ENCODE peak calls at places on chromosomes 11 and 22, in eight cellular contexts. S, V, O, D, Z, N, J and L are unnamed samples.
A peak's percentile ranks its signal among the peaks of the same experiment; 100 is the strongest.

GRCh38 chr11:115362997-115363396 is 141.2 kb downstream of the CADM1 start:
- DNase-seq in N (no peak), Z (no peak), V (no peak), J (no peak), O (no peak), D (no peak), S (no peak), L (no peak)

GRCh38 chr22:46617250-46618103 is 2.7 kb upstream of the GRAMD4 start:
- DNase-seq in J (no peak), N (no peak), V (no peak), S (no peak), Z (peak; percentile 7), D (peak; percentile 59), O (no peak), L (no peak)

GRCh38 chr22:20567993-20568417 is 60.6 kb downstream of the MED15 start:
- DNase-seq in N (no peak), D (no peak), S (no peak), Z (peak; percentile 66), V (peak; percentile 67), J (no peak), O (no peak), L (peak; percentile 81)

GRCh38 chr22:45073064-45073463 is 63.3 kb upstream of the PHF21B start:
- DNase-seq in N (no peak), D (no peak), V (no peak), Z (no peak), S (no peak), O (no peak), J (no peak), L (no peak)

GRCh38 chr11:83097671-83098070 is 26.0 kb upstream of the RAB30 start:
- DNase-seq in D (no peak), N (no peak), Z (no peak), V (no peak), S (no peak), O (no peak), J (no peak), L (peak; percentile 24)

GRCh38 chr22:43481528-43482309 is 69.9 kb downstream of the MPPED1 start:
- DNase-seq in Z (no peak), N (peak; percentile 48), D (no peak), V (no peak), O (peak; percentile 37), S (no peak), J (peak; percentile 63), L (no peak)

GRCh38 chr22:20180640-20181039 is 29.8 kb upstream of the CCDC188 start:
- DNase-seq in D (no peak), J (no peak), N (no peak), O (no peak), Z (no peak), S (no peak), V (no peak), L (no peak)

GRCh38 chr22:37518509-37519267 is 527 bp downstream of the CARD10 start:
- DNase-seq in V (no peak), D (no peak), S (no peak), J (peak; percentile 76), Z (no peak), O (no peak), N (no peak), L (no peak)

GRCh38 chr11:116787786-116788486 is at the start of gene ZPR1:
- DNase-seq in J (peak; percentile 93), D (peak; percentile 92), Z (peak; percentile 59), N (peak; percentile 96), O (peak; percentile 89), V (peak; percentile 67), S (peak; percentile 97), L (peak; percentile 71)

GRCh38 chr11:19520681-19521080 is 192.0 kb upstream of the NAV2 start:
- DNase-seq in J (no peak), S (no peak), N (no peak), D (no peak), Z (no peak), V (no peak), O (no peak), L (no peak)

GRCh38 chr22:23713696-23714595 is 23.1 kb downstream of the RGL4 start:
- DNase-seq in J (peak; percentile 40), S (no peak), D (no peak), O (no peak), V (no peak), Z (no peak), N (no peak), L (no peak)

GRCh38 chr22:49894321-49895072 is 23.7 kb downstream of the ALG12 start:
- DNase-seq in J (peak; percentile 37), Z (no peak), O (no peak), S (no peak), N (no peak), V (no peak), D (no peak), L (peak; percentile 3)

GRCh38 chr22:47168900-47169800 is 406.7 kb downstream of the TBC1D22A start:
- DNase-seq in J (peak; percentile 45), O (peak; percentile 25), Z (no peak), S (peak; percentile 72), V (peak; percentile 5), D (peak; percentile 35), N (no peak), L (peak; percentile 13)

GRCh38 chr22:28344893-28345292 is 334.7 kb downstream of the TTC28 start:
- DNase-seq in D (no peak), N (no peak), S (no peak), O (no peak), J (no peak), Z (no peak), V (peak; percentile 34), L (no peak)

GRCh38 chr22:21761994-21762680 is 26.5 kb upstream of the YPEL1 start:
- DNase-seq in O (no peak), Z (no peak), D (no peak), V (no peak), J (no peak), N (no peak), S (no peak), L (no peak)

GRCh38 chr11:35274909-35275807 is 136.2 kb downstream of the CD44 start:
- DNase-seq in O (peak; percentile 89), J (no peak), V (peak; percentile 45), S (peak; percentile 92), N (no peak), D (no peak), Z (peak; percentile 25), L (no peak)

GRCh38 chr11:87421422-87421821 is 383.7 kb downstream of the TMEM135 start:
- DNase-seq in S (no peak), Z (peak; percentile 83), V (peak; percentile 94), J (no peak), O (no peak), D (no peak), N (peak; percentile 38), L (peak; percentile 83)

GRCh38 chr11:92965196-92965595 is 4.3 kb upstream of the MTNR1B start:
- DNase-seq in J (no peak), S (no peak), V (no peak), D (no peak), Z (no peak), O (no peak), N (no peak), L (no peak)

GRCh38 chr11:92967178-92967577 is 2.3 kb upstream of the MTNR1B start:
- DNase-seq in V (no peak), N (no peak), O (no peak), D (no peak), S (no peak), Z (no peak), J (no peak), L (no peak)

GRCh38 chr11:92972248-92972647 is 2.8 kb downstream of the MTNR1B start:
- DNase-seq in Z (no peak), S (no peak), J (no peak), V (no peak), O (no peak), D (no peak), N (no peak), L (no peak)

GRCh38 chr11:92969634-92970347 is at the start of gene MTNR1B:
- DNase-seq in O (no peak), N (no peak), J (no peak), Z (no peak), V (no peak), D (no peak), S (no peak), L (no peak)

DNA sequence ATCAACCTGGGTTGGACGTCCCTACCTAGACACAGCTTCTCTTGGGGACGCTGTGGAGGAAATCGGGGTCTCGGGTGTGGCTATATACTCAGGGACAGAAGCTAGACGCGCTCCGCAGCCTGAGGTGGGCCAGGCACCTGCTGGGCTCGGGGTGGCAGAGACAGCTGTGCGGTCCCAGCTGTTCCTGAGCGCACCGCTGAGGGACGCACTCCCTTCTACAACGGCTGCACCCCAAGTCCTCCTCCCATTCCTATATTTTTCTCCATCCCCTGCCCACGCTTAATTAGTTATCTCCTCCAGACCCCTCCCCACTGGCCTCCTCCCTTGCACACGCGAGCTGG is 188 bp upstream of the MTNR1B start:
- DNase-seq in O (no peak), J (no peak), D (no peak), N (no peak), S (no peak), Z (no peak), V (no peak), L (no peak)
- TF ChIP-seq CTCF in O (no peak), J (no peak), D (no peak), N (no peak), S (no peak), Z (no peak), V (no peak), L (no peak)

GRCh38 chr11:69943066-69943465 is 123.8 kb upstream of the FGF3 start:
- DNase-seq in V (peak; percentile 14), O (peak; percentile 34), S (no peak), N (no peak), J (peak; percentile 43), Z (no peak), D (peak; percentile 18), L (no peak)
- TF ChIP-seq CTCF in V (no peak), O (no peak), S (no peak), N (no peak), J (no peak), Z (peak; percentile 41), D (peak; percentile 21), L (no peak)

DNA sequence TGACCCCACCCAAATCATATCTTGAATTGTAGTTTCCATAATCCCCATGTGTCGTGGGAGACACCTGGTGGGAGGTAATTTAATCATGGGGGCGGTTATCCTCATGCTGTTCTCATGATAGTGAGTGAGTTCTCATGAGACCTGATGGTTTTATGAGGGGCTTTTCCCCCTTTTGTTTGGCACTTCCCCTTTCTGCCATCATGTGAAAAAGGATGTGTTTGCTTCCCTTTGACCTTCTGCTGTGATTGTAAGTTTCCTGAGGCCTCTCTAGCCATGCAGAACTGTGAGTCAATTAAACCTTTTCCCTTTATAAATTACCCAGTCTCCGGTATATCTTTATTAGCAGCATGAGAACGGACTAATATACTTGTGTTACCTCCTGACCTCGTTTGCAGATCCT is 156.6 kb upstream of the MTNR1B start:
- DNase-seq in S (no peak), D (no peak), Z (no peak), O (no peak), V (no peak), N (no peak), J (no peak), L (no peak)
- TF ChIP-seq CTCF in S (no peak), D (no peak), Z (no peak), O (no peak), V (no peak), N (no peak), J (no peak), L (no peak)

GRCh38 chr11:9606799-9607510 is 33.5 kb downstream of the WEE1 start:
- DNase-seq in N (no peak), S (no peak), O (no peak), J (no peak), Z (no peak), D (no peak), V (no peak), L (no peak)
- TF ChIP-seq CTCF in N (no peak), S (no peak), O (no peak), J (no peak), Z (no peak), D (no peak), V (no peak), L (no peak)